ENCODE peak calls at places on chromosomes 5 and 9, in nine cellular contexts. X is PC-3, N is endodermal cell, I is K562, J is cardiac muscle cell, P is lung, T is left lung, W is fibroblast of lung, A is BE2C. U is an unnamed sample.
A peak's percentile ranks its signal among the peaks of the same experiment; 100 is the strongest.

GRCh38 chr5:133930061-133930823 is 38.2 kb downstream of the C5orf15 start:
- DNase-seq in P (no peak), J (peak; percentile 59), I (peak; percentile 60), X (no peak), A (no peak), W (peak; percentile 66), N (no peak), T (peak; percentile 35), U (no peak)

GRCh38 chr5:162372265-162372664 is 304.7 kb downstream of the GABRG2 start:
- DNase-seq in A (no peak), J (no peak), N (peak; percentile 60), P (no peak), W (no peak), I (no peak), T (no peak), X (no peak), U (no peak)

GRCh38 chr5:17794829-17795228 is 160.6 kb downstream of the TAF11L14 start:
- DNase-seq in W (no peak), I (no peak), P (no peak), N (no peak), X (no peak), T (no peak), J (no peak), A (no peak), U (no peak)

GRCh38 chr5:131264453-131265200 is 774 bp downstream of the CDC42SE2 start:
- DNase-seq in N (peak; percentile 81), A (peak; percentile 46), W (no peak), P (peak; percentile 36), T (peak; percentile 87), I (peak; percentile 38), X (peak; percentile 24), J (peak; percentile 43), U (no peak)

GRCh38 chr5:26649000-26649399 is 389.4 kb downstream of the CDH9 start:
- DNase-seq in J (no peak), P (no peak), A (no peak), N (no peak), I (no peak), T (no peak), W (no peak), X (peak; percentile 21), U (no peak)

GRCh38 chr9:127919253-127919815 is 2.5 kb upstream of the ST6GALNAC4 start:
- DNase-seq in T (peak; percentile 89), N (no peak), A (peak; percentile 65), J (peak; percentile 98), W (peak; percentile 98), I (peak; percentile 72), X (peak; percentile 98), P (peak; percentile 92), U (peak; percentile 77)

GRCh38 chr5:112616812-112617547 is 120.7 kb upstream of the APC start:
- DNase-seq in W (no peak), I (no peak), P (no peak), N (no peak), A (no peak), T (no peak), J (no peak), X (no peak), U (no peak)

GRCh38 chr9:71681104-71681707 is 87.1 kb downstream of the CEMIP2 start:
- DNase-seq in X (no peak), A (no peak), T (no peak), P (no peak), N (no peak), J (no peak), I (no peak), W (peak; percentile 26), U (no peak)

GRCh38 chr9:1871486-1872181 is 143.5 kb upstream of the SMARCA2 start:
- DNase-seq in I (no peak), X (no peak), T (no peak), J (peak; percentile 12), N (peak; percentile 66), A (no peak), W (no peak), P (no peak), U (no peak)

GRCh38 chr5:62281411-62281810 is 24.6 kb upstream of the KIF2A start:
- DNase-seq in T (no peak), X (no peak), I (no peak), N (no peak), W (no peak), A (no peak), J (no peak), P (no peak), U (no peak)

DNA sequence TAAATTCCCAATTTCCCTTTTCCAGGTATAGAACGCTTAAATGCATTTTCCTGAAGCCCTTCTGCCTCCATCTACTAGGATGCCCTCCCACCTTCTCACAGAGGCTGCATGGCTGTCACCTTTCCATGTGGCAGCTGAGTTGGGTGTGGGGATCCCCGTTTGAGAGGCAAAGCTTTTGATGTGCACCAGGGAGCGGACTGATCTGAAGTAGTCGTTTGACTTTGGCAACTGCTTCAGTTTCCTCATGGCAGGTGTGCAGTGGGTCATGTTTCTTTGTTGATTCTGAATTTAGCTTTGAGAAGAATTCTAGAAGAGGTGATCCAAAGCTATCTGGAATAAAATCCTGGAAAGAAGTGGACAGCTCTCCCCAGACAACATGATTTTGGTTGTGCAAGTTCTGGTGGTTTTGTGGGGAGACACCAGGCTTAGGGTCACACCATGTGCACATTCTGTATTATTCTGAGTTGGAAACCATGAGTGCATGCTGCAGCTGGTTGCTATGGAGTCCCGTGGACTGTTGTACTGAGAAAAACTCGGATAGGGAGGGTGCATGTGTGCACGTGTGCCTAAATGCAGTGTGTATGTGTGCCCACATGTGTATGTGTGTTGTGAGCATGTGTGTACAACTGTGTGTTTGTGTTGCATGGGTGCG is 63.5 kb downstream of the GADD45G start:
- DNase-seq in J (no peak), W (no peak), P (no peak), X (no peak), A (no peak), T (no peak), N (peak; percentile 32), I (no peak), U (no peak)
- H3K4me3 ChIP-seq in J (no peak overlapping the region), W (no peak overlapping the region), P (no peak overlapping the region), X (no peak overlapping the region), A (no peak overlapping the region), T (no peak overlapping the region), N (no peak overlapping the region), I (no peak overlapping the region), U (no peak overlapping the region)

GRCh38 chr5:148386041-148386440 is 2.3 kb downstream of the FBXO38 start:
- DNase-seq in X (peak; percentile 72), W (no peak), I (no peak), N (no peak), P (no peak), A (no peak), T (no peak), J (no peak), U (no peak)
- H3K4me1 ChIP-seq in X (peaks cover 43% of the 10 kb centered on the region), W (peaks cover 13% of the 10 kb centered on the region), I (peaks cover 20% of the 10 kb centered on the region), N (peaks cover 2% of the 10 kb centered on the region), P (peaks cover 5% of the 10 kb centered on the region), A (no peaks in the 10 kb centered on the region), T (peaks cover 7% of the 10 kb centered on the region), J (peaks cover 13% of the 10 kb centered on the region), U (peaks cover 74% of the 10 kb centered on the region)

DNA sequence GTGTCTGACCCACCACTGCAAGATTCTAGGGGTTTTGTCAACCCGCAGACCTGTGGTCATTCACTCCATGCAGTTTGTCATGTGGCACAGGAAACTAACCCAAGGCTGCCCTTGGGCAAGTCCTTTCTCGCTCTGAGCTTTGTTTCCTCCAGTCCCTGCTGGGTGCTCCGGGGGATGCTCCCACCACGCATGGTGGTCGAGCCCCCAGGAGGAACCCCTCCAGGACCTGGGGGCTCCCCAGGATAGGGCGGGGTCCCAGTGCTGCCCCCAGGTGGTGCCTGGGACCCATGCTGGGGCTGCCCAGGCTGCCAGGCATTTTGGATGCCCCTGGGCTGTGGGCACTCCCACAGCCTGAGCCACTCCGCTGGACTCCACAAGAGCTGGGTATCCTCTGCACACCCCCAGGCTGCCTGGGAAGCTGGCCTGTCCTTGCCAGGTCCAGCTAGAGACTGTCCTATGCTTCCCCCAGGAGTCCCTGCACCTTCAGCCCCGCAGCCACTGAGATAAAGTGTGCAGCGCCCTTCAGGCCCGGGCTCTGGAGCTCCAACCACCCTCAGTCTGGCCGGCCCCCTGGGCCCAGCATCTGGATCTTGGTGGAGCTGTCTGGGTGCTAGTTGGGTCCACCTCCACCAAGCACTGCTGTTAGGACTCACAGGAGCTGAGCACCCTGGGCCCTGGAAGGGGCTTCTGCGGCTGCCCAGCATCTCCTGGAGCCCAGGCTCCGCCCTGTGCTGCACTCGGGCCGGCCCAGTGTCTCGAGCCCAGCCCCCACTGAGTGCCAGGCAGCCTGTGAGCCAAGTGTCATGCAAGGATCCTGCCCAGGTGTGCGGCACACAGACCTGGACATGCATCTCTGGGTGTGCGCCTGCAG is 104.3 kb downstream of the PHF2 start:
- DNase-seq in N (peak; percentile 43), A (no peak), I (no peak), P (peak; percentile 25), X (no peak), W (no peak), J (no peak), T (peak; percentile 70), U (no peak)
- TF ChIP-seq CTCF in N (peak; percentile 30), A (no peak), I (no peak), P (no peak), X (peak; percentile 14), W (peak; percentile 10), J (no peak), T (no peak), U (no peak)

GRCh38 chr5:174723315-174723978 is 935 bp upstream of the MSX2 start:
- DNase-seq in A (no peak), N (peak; percentile 53), T (no peak), I (no peak), W (no peak), X (no peak), J (no peak), P (no peak), U (no peak)
- H3K4me3 ChIP-seq in A (peak overlapping the region; percentile 88), N (peak overlapping the region; percentile 81), T (peak overlapping the region; percentile 45), I (no peak overlapping the region), W (peak overlapping the region; percentile 72), X (peak overlapping the region; percentile 81), J (peak overlapping the region; percentile 85), P (no peak overlapping the region), U (peak overlapping the region; percentile 25)

GRCh38 chr9:137030528-137030927 is 1.4 kb downstream of the FUT7 start:
- DNase-seq in P (no peak), J (peak; percentile 28), W (no peak), T (peak; percentile 93), A (no peak), X (no peak), N (no peak), I (no peak), U (peak; percentile 48)

GRCh38 chr9:137030931-137031527 is 859 bp downstream of the FUT7 start:
- DNase-seq in X (no peak), P (no peak), J (no peak), I (no peak), N (no peak), T (no peak), A (no peak), W (no peak), U (no peak)

GRCh38 chr9:137028281-137029057 is 432 bp upstream of the ABCA2 start:
- DNase-seq in T (peak; percentile 93), A (peak; percentile 83), I (peak; percentile 80), J (peak; percentile 30), P (no peak), N (peak; percentile 83), W (no peak), X (peak; percentile 61), U (peak; percentile 77)

GRCh38 chr9:137029058-137029922 is 1.3 kb upstream of the ABCA2 start:
- DNase-seq in T (peak; percentile 96), I (peak; percentile 79), N (peak; percentile 96), W (peak; percentile 41), X (peak; percentile 66), P (peak; percentile 82), A (peak; percentile 88), J (peak; percentile 67), U (peak; percentile 78)

DNA sequence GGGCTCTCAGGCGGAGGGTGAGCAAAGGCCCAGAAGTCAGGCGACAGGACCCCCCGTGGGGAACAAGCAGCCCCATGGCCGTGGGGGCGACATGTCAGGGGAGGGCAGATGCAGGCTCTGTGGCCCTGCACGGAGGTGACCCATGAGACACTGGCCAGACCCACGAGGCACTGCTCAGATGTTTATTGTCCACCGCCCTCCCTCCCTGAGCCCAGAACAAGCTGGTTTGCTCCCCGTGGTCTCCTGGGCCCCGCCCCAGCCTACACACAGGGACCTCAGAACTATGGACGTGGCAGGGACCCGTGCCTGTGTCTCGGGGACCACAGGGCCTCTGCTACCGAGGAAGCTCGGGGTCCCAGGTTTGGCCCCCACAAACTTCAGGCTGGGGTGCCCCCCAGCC is 1.9 kb downstream of the FUT7 start:
- DNase-seq in W (no peak), X (no peak), J (no peak), T (no peak), A (no peak), N (no peak), P (no peak), I (no peak), U (no peak)
- H3K4me1 ChIP-seq in W (peaks cover 4% of the 10 kb centered on the region), X (peaks cover 20% of the 10 kb centered on the region), J (peaks cover 5% of the 10 kb centered on the region), T (peaks cover 18% of the 10 kb centered on the region), A (peaks cover 23% of the 10 kb centered on the region), N (no peaks in the 10 kb centered on the region), P (peaks cover 15% of the 10 kb centered on the region), I (peaks cover 9% of the 10 kb centered on the region), U (peaks cover 26% of the 10 kb centered on the region)